ENCODE peak calls at places on chromosomes 5 and 9, in five cellular contexts. R is H1, U is GM12878, G is HepG2, V is K562. O is an unnamed sample.
A peak's percentile ranks its signal among the peaks of the same experiment; 100 is the strongest.

GRCh38 chr5:99775189-99775588 is 760.0 kb upstream of the FAM174A start:
- DNase-seq in R (no peak), U (no peak), G (no peak), V (no peak), O (no peak)

GRCh38 chr9:87564111-87564510 is 66.4 kb downstream of the DAPK1 start:
- DNase-seq in R (no peak), U (no peak), G (peak; percentile 17), V (peak; percentile 34), O (no peak)

GRCh38 chr5:81424728-81425127 is 30.8 kb upstream of the ACOT12 start:
- DNase-seq in R (no peak), U (no peak), G (no peak), V (no peak), O (no peak)

GRCh38 chr9:125867752-125868400 is 120.7 kb downstream of the PBX3 start:
- DNase-seq in R (no peak), U (no peak), G (no peak), V (no peak), O (no peak)

GRCh38 chr9:132577119-132577518 is 5.3 kb upstream of the BARHL1 start:
- DNase-seq in R (no peak), U (no peak), G (no peak), V (no peak), O (no peak)

GRCh38 chr5:151556808-151557207 is 34.3 kb downstream of the FAT2 start:
- DNase-seq in R (no peak), U (no peak), G (no peak), V (no peak), O (peak; percentile 17)

GRCh38 chr5:170846416-170846815 is 15.4 kb upstream of the RANBP17 start:
- DNase-seq in R (no peak), U (no peak), G (no peak), V (no peak), O (no peak)

GRCh38 chr5:176888016-176888864 is 10.9 kb downstream of the HK3 start:
- DNase-seq in R (no peak), U (no peak), G (no peak), V (no peak), O (no peak)

GRCh38 chr5:179827684-179828083 is 7.0 kb downstream of the SQSTM1 start:
- DNase-seq in R (no peak), U (no peak), G (no peak), V (no peak), O (no peak)
- TF ChIP-seq POLR2A in R (no peak), U (peak; percentile 52), G (no peak), V (peak; percentile 29), O (no peak)

GRCh38 chr5:172048170-172048422 is 41.7 kb upstream of the FBXW11 start:
- DNase-seq in R (no peak), U (no peak), G (no peak), V (no peak), O (no peak)

GRCh38 chr5:172050070-172050469 is 43.6 kb upstream of the FBXW11 start:
- DNase-seq in R (no peak), U (no peak), G (no peak), V (no peak), O (no peak)

GRCh38 chr5:172051643-172052362 is 45.4 kb upstream of the FBXW11 start:
- DNase-seq in R (no peak), U (no peak), G (no peak), V (no peak), O (no peak)

GRCh38 chr5:172048539-172049101 is 42.2 kb upstream of the FBXW11 start:
- DNase-seq in R (no peak), U (no peak), G (no peak), V (no peak), O (no peak)

DNA sequence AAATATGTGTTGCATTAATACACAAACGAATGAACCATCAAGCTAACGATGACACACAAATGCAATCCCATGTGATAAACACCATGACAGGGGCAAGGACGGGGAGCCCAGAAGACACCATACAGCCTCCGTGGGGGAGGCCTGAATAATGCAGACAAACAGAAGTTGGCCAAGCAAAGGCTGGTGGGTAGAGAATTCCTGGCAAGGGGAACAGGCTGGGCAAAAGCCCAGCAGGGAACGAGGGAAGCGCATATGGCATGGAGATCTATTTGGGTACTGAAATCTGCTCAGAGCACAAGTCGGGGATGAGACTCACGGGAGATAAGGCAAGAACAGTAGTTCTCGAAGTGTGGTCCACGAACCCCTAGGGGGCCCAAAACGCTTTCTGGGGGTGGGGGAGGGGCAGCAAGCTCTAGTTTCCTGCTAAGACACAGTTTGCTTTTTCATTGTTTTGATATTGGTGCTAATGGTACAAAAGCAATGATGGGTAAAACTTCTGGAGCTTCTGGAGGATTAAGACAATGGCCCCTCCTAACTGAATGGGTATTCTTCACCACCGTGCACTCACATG is 42.9 kb upstream of the FBXW11 start:
- DNase-seq in R (no peak), U (no peak), G (no peak), V (no peak), O (no peak)
- TF ChIP-seq TAF1 in R (no peak), U (no peak), G (no peak), V (no peak), O (no peak)

GRCh38 chr5:168390491-168390890 is 95.8 kb upstream of the RARS1 start:
- DNase-seq in R (no peak), U (no peak), G (no peak), V (no peak), O (no peak)

DNA sequence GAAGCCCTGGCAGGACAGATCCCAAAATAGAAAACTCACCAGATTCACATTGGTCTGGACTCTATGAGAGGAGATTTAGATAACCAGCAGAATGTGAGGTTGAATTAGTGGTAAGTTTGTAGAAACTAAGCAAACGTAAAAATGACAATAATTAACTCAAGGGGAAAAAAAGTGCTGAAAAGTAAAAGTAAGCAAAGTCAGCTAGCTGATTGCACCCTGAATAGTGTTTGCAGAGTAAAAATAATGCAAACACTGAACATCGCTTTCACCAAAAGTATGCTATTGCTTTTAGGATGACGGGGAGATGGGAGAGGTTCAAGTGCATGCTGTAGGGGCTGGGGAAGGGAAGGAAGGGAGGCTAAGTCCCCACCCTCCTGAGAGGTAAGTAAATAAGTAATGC is 92.5 kb upstream of the RARS1 start:
- DNase-seq in R (no peak), U (no peak), G (peak; percentile 52), V (no peak), O (no peak)
- TF ChIP-seq POLR2A in R (no peak), U (no peak), G (no peak), V (no peak), O (no peak)

GRCh38 chr5:16733597-16733996 is 116.8 kb upstream of the RETREG1 start:
- DNase-seq in R (no peak), U (no peak), G (no peak), V (no peak), O (no peak)

GRCh38 chr5:16737173-16737572 is 120.4 kb upstream of the RETREG1 start:
- DNase-seq in R (no peak), U (no peak), G (peak; percentile 13), V (no peak), O (no peak)

GRCh38 chr5:16737620-16738364 is 121.0 kb upstream of the RETREG1 start:
- DNase-seq in R (peak; percentile 63), U (no peak), G (peak; percentile 52), V (no peak), O (no peak)

GRCh38 chr5:16735092-16735970 is 118.5 kb upstream of the RETREG1 start:
- DNase-seq in R (no peak), U (no peak), G (peak; percentile 41), V (no peak), O (no peak)

DNA sequence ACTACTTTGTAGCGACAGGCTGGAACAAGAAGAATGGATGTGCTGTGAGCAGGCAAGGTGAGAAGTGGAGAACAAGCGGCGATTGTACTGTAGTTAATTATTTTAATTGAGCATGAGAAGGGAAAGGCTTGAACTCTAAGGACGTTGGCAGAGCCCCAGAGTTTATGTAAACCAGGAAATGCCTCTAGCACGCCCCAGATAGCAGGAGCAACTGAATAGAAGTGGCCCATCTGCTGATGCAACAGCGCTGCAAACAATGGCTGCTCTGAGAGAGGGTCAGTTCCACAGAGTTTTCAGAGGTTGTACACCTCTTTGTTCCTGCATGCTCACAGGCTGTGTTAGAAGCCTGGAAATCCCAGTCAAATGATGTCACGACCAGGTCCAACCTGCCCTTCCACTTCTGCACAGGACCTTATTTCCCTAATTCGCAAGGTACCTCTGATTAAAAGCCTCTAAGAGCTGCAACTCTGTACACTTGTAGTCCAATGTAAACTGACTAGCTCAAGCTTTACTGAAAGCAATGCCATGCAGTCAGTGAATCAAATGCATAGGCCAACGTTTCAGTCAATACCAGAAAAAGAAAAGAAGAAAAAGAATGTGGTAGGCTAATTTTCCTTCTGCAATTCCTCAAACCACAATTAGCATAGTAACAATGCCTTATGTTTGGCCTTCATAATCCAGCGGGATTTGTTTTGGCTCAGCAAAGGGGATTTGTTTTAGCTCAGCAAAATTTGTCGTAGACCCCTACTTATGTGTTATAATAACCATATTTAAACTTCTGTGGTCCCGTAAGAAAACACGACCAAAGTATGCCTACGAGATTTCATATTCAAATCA is 119.6 kb upstream of the RETREG1 start:
- DNase-seq in R (no peak), U (no peak), G (peak; percentile 94), V (no peak), O (no peak)
- TF ChIP-seq TAF1 in R (peak; percentile 78), U (no peak), G (peak; percentile 89), V (no peak), O (no peak)

DNA sequence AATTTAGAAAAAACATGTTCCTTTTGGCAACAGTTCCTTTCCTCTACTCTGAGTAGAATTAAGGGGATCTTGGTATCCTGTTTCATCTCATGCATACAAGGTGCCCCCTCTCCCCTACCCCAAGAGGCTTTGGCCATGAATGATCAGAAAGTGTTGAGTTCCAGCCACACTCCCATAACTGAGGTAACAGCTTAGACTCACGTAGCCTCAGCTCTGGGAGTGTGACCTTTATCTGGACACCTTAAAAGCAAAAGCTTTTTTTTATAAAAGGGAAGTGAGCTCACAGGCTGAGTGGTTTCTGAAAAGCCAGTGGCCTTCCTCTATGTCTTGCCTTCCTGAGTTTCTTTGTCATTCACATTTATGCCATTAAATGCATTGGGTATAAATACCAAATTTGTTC is 900 bp upstream of the HAVCR2 start:
- DNase-seq in R (no peak), U (peak; percentile 59), G (no peak), V (no peak), O (peak; percentile 19)
- TF ChIP-seq POLR2A in R (no peak), U (peak; percentile 38), G (no peak), V (no peak), O (peak; percentile 51)

GRCh38 chr5:56123531-56124243 is 109.4 kb downstream of the ANKRD55 start:
- DNase-seq in R (peak; percentile 50), U (no peak), G (peak; percentile 99), V (peak; percentile 95), O (no peak)
- TF ChIP-seq TAF1 in R (no peak), U (no peak), G (peak; percentile 25), V (peak; percentile 65), O (no peak)